ENCODE peak calls at places on chromosomes 12 and 14, in eight cellular contexts. Q, G, Y, V, R, H, K and I are unnamed samples.

GRCh38 chr14:88522393-88522792 is 32.4 kb downstream of the PTPN21 start:
- DNase-seq in Q (no peak), G (no peak), Y (no peak), V (no peak), R (no peak), H (no peak), K (no peak), I (no peak)

GRCh38 chr14:75277000-75277795 is 1.4 kb upstream of the FOS start:
- DNase-seq in Q (peak; percentile 81), G (peak; percentile 84), Y (peak; percentile 96), V (peak; percentile 91), R (peak; percentile 84), H (peak; percentile 92), K (peak; percentile 91), I (peak; percentile 67)

GRCh38 chr12:127257366-127257935 is 1009.5 kb upstream of the TMEM132C start:
- DNase-seq in Q (no peak), G (no peak), Y (no peak), V (no peak), R (no peak), H (no peak), K (no peak), I (no peak)

GRCh38 chr12:46266382-46266791 is 2.5 kb downstream of the SLC38A1 start:
- DNase-seq in Q (no peak), G (peak; percentile 73), Y (peak; percentile 37), V (no peak), R (peak; percentile 29), H (peak; percentile 63), K (no peak), I (no peak)

GRCh38 chr14:100748403-100748802 is 21.7 kb downstream of the DLK1 start:
- DNase-seq in Q (no peak), G (no peak), Y (no peak), V (no peak), R (no peak), H (no peak), K (no peak), I (no peak)

GRCh38 chr12:117143008-117143532 is 43.9 kb upstream of the TESC start:
- DNase-seq in Q (no peak), G (peak; percentile 77), Y (no peak), V (no peak), R (no peak), H (no peak), K (no peak), I (no peak)

GRCh38 chr12:108884116-108885012 is 4.5 kb downstream of the DAO start:
- DNase-seq in Q (no peak), G (peak; percentile 12), Y (peak; percentile 28), V (peak; percentile 39), R (peak; percentile 72), H (peak; percentile 67), K (no peak), I (no peak)

GRCh38 chr12:54375258-54375579 is 9.3 kb downstream of the ZNF385A start:
- DNase-seq in Q (no peak), G (no peak), Y (no peak), V (no peak), R (no peak), H (no peak), K (no peak), I (no peak)

GRCh38 chr12:88579941-88580871 is at the start of gene KITLG:
- DNase-seq in Q (peak; percentile 84), G (peak; percentile 76), Y (peak; percentile 88), V (peak; percentile 83), R (peak; percentile 7), H (peak; percentile 89), K (peak; percentile 8), I (peak; percentile 24)

GRCh38 chr12:57627504-57628279 is 5.3 kb downstream of the B4GALNT1 start:
- DNase-seq in Q (no peak), G (no peak), Y (no peak), V (no peak), R (no peak), H (no peak), K (no peak), I (no peak)

GRCh38 chr14:24315807-24316596 is 4.7 kb downstream of the LTB4R start:
- DNase-seq in Q (no peak), G (no peak), Y (peak; percentile 37), V (peak; percentile 55), R (peak; percentile 58), H (peak; percentile 75), K (no peak), I (no peak)

GRCh38 chr12:110012137-110012536 is 12.9 kb downstream of the ANKRD13A start:
- DNase-seq in Q (no peak), G (no peak), Y (no peak), V (no peak), R (no peak), H (peak; percentile 65), K (no peak), I (no peak)

GRCh38 chr14:30558675-30559555 is at the start of gene G2E3:
- DNase-seq in Q (peak; percentile 73), G (peak; percentile 84), Y (peak; percentile 89), V (peak; percentile 86), R (peak; percentile 77), H (peak; percentile 92), K (peak; percentile 43), I (peak; percentile 80)

GRCh38 chr12:122974892-122975789 is at the start of gene OGFOD2:
- DNase-seq in Q (peak; percentile 85), G (peak; percentile 90), Y (peak; percentile 88), V (peak; percentile 93), R (peak; percentile 85), H (peak; percentile 93), K (peak; percentile 62), I (peak; percentile 55)

GRCh38 chr12:96143392-96143791 is 50.8 kb upstream of the ELK3 start:
- DNase-seq in Q (no peak), G (no peak), Y (no peak), V (no peak), R (no peak), H (no peak), K (no peak), I (no peak)

GRCh38 chr14:103629503-103630121 is 601 bp downstream of the KLC1 start:
- DNase-seq in Q (peak; percentile 58), G (peak; percentile 38), Y (no peak), V (peak; percentile 70), R (no peak), H (peak; percentile 58), K (no peak), I (no peak)
- H3K27ac ChIP-seq in Q (peak overlapping the region; percentile 94), G (peak overlapping the region; percentile 97), Y (peak overlapping the region; percentile 61), V (peak overlapping the region; percentile 100), R (peak overlapping the region; percentile 96), H (peak overlapping the region; percentile 98), K (peak overlapping the region; percentile 96), I (peak overlapping the region; percentile 97)

DNA sequence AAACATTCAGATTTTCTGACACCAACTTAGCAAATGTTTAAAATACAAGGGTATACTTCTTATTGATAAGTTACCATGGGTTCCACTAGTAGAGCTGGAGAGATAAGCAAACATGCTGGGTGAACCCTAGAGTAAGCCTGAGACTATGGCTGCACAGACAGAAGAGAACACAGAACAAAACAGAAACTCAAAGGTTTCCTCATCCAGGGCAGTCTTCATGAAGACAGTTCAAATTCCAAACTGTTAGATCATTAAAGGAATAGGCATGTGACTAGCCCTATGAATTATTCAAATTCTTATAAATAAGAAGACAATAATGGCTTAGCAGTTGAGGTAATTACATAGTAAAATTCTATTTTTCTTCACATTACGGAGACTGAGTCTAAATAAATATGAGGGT is 28.1 kb downstream of the BTBD7 start:
- DNase-seq in Q (no peak), G (no peak), Y (no peak), V (no peak), R (no peak), H (no peak), K (no peak), I (no peak)
- H3K27ac ChIP-seq in Q (no peak overlapping the region), G (no peak overlapping the region), Y (no peak overlapping the region), V (no peak overlapping the region), R (no peak overlapping the region), H (no peak overlapping the region), K (no peak overlapping the region), I (no peak overlapping the region)

DNA sequence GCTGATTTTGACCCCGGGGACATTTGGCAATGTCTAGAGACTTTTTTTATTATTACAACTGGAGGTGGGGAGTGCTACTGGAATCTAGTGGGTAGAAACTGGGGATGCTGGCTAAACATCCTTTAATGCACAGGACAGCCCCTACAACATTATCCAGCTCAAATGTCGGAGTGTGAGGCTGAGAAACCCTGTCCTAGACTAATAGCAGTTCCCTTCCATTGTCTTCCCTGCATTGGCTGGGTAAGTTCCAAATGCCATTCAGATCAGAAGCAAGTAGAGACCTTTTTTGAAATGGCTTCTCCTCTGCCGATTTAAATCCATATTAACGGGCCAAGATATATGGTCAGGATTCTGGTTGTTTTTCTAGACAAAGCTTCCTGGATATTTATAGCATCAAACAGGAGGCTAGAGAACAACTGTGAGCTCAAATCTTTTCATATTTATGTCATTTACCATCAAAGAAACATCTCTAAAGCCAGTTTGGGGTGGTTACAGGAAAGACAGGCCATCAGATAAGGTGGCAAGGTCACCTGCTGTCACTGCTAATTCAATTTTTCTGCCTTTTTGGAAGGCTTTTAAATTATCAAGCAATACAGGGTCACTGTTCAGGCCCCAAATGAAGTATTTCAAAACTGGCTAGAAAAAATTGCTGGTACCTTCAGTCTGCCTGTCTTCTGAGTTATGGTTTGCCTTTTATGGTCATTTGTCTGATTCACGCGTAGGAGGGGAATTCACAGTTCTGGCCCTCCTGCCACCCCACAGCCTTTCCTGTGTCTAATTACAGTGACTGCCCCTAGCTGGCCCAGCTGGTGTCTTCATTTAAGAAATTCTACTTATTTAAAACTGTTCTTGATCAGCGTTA is 20.1 kb upstream of the AKAP5 start:
- DNase-seq in Q (no peak), G (no peak), Y (peak; percentile 84), V (no peak), R (no peak), H (peak; percentile 45), K (no peak), I (no peak)
- H3K27ac ChIP-seq in Q (no peak overlapping the region), G (no peak overlapping the region), Y (peak overlapping the region; percentile 79), V (no peak overlapping the region), R (peak overlapping the region; percentile 63), H (peak overlapping the region; percentile 7), K (peak overlapping the region; percentile 85), I (no peak overlapping the region)

GRCh38 chr14:72796935-72797334 is 97.0 kb downstream of the DPF3 start:
- DNase-seq in Q (no peak), G (no peak), Y (no peak), V (no peak), R (no peak), H (no peak), K (no peak), I (no peak)

GRCh38 chr14:72788972-72789728 is 104.8 kb downstream of the DPF3 start:
- DNase-seq in Q (no peak), G (no peak), Y (no peak), V (no peak), R (no peak), H (no peak), K (no peak), I (no peak)

GRCh38 chr14:72792051-72792788 is 101.7 kb downstream of the DPF3 start:
- DNase-seq in Q (peak; percentile 12), G (no peak), Y (no peak), V (peak; percentile 75), R (no peak), H (no peak), K (no peak), I (peak; percentile 56)

GRCh38 chr14:72790887-72791566 is 102.9 kb downstream of the DPF3 start:
- DNase-seq in Q (no peak), G (no peak), Y (no peak), V (peak; percentile 59), R (no peak), H (no peak), K (no peak), I (peak; percentile 11)

DNA sequence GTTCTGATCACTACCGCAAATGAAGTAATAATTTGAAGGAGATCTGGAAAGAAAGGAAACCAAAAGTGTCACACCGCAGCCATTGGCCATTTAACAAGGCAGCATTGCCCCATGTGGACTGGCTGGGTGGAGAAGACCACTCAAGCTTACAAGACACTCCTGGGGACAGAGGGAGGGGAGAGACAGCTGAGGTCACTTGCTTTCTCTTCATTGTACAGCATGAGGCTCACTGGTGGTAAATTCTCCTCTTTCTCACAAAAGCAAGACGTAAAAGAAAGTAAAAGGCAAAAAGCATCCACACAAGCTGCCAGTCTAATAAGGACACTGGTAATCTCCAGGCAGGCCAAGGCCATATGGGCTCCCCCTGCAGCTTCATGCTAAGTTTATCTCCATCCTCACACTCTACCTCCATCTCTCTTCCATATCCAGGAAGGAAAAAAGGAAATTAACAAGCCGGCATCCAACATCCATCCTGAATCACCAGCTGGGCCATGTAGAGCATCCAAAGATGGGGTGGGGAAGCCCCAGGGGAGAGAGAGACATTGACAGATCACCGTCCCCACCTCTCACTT is 100.7 kb downstream of the DPF3 start:
- DNase-seq in Q (no peak), G (no peak), Y (no peak), V (no peak), R (no peak), H (no peak), K (no peak), I (no peak)
- H3K27ac ChIP-seq in Q (no peak overlapping the region), G (no peak overlapping the region), Y (no peak overlapping the region), V (peak overlapping the region; percentile 87), R (no peak overlapping the region), H (no peak overlapping the region), K (no peak overlapping the region), I (peak overlapping the region; percentile 86)